ENCODE peak calls at places on chromosomes 1 and 21, in eight cellular contexts. One of them, this sample, is unnamed.

GRCh38 chr21:39085843-39086415 is 97.3 kb downstream of the PSMG1 start:
- DNase-seq in tibial nerve: no peak
- DNase-seq in prostate gland: no peak
- DNase-seq in esophagus muscularis mucosa: no peak
- DNase-seq in testis: no peak
- DNase-seq in uterus: no peak
- DNase-seq in ovary: no peak
- DNase-seq in suprapubic skin: no peak
- DNase-seq in this sample: no peak

GRCh38 chr1:182141040-182141439 is 79.5 kb upstream of the ZNF648 start:
- DNase-seq in tibial nerve: no peak
- DNase-seq in prostate gland: no peak
- DNase-seq in esophagus muscularis mucosa: no peak
- DNase-seq in testis: no peak
- DNase-seq in uterus: no peak
- DNase-seq in ovary: no peak
- DNase-seq in suprapubic skin: no peak
- DNase-seq in this sample: no peak

GRCh38 chr1:244052728-244053312 is 1.7 kb downstream of the ZBTB18 start:
- DNase-seq in tibial nerve: no peak
- DNase-seq in prostate gland: no peak
- DNase-seq in esophagus muscularis mucosa: no peak
- DNase-seq in testis: no peak
- DNase-seq in uterus: no peak
- DNase-seq in ovary: no peak
- DNase-seq in suprapubic skin: no peak
- DNase-seq in this sample: no peak

GRCh38 chr1:2927393-2927792 is 93.9 kb upstream of the ACTRT2 start:
- DNase-seq in tibial nerve: no peak
- DNase-seq in prostate gland: no peak
- DNase-seq in esophagus muscularis mucosa: no peak
- DNase-seq in testis: no peak
- DNase-seq in uterus: no peak
- DNase-seq in ovary: no peak
- DNase-seq in suprapubic skin: no peak
- DNase-seq in this sample: no peak

GRCh38 chr1:218874313-218874712 is 299.4 kb upstream of the LYPLAL1 start:
- DNase-seq in tibial nerve: no peak
- DNase-seq in prostate gland: no peak
- DNase-seq in esophagus muscularis mucosa: no peak
- DNase-seq in testis: no peak
- DNase-seq in uterus: no peak
- DNase-seq in ovary: no peak
- DNase-seq in suprapubic skin: no peak
- DNase-seq in this sample: no peak

GRCh38 chr1:34696230-34696629 is 58.6 kb upstream of the GJB5 start:
- DNase-seq in tibial nerve: no peak
- DNase-seq in prostate gland: no peak
- DNase-seq in esophagus muscularis mucosa: no peak
- DNase-seq in testis: no peak
- DNase-seq in uterus: no peak
- DNase-seq in ovary: no peak
- DNase-seq in suprapubic skin: no peak
- DNase-seq in this sample: no peak

GRCh38 chr1:56709269-56709880 is 64.3 kb downstream of the PRKAA2 start:
- DNase-seq in tibial nerve: no peak
- DNase-seq in prostate gland: peak; percentile 36
- DNase-seq in esophagus muscularis mucosa: no peak
- DNase-seq in testis: no peak
- DNase-seq in uterus: peak; percentile 13
- DNase-seq in ovary: no peak
- DNase-seq in suprapubic skin: no peak
- DNase-seq in this sample: no peak

GRCh38 chr21:45542242-45542666 is at the start of gene SLC19A1:
- DNase-seq in tibial nerve: no peak
- DNase-seq in prostate gland: peak; percentile 49
- DNase-seq in esophagus muscularis mucosa: no peak
- DNase-seq in testis: peak; percentile 67
- DNase-seq in uterus: peak; percentile 33
- DNase-seq in ovary: peak; percentile 83
- DNase-seq in suprapubic skin: peak; percentile 71
- DNase-seq in this sample: no peak

GRCh38 chr1:21663251-21663950 is 5.8 kb downstream of the RAP1GAP start:
- DNase-seq in tibial nerve: no peak
- DNase-seq in prostate gland: no peak
- DNase-seq in esophagus muscularis mucosa: no peak
- DNase-seq in testis: no peak
- DNase-seq in uterus: no peak
- DNase-seq in ovary: no peak
- DNase-seq in suprapubic skin: peak; percentile 59
- DNase-seq in this sample: no peak

GRCh38 chr1:153655333-153655732 is 3.2 kb upstream of the SNAPIN start:
- DNase-seq in tibial nerve: no peak
- DNase-seq in prostate gland: no peak
- DNase-seq in esophagus muscularis mucosa: no peak
- DNase-seq in testis: no peak
- DNase-seq in uterus: no peak
- DNase-seq in ovary: no peak
- DNase-seq in suprapubic skin: peak; percentile 14
- DNase-seq in this sample: no peak

GRCh38 chr1:42014823-42015222 is 96.1 kb upstream of the HIVEP3 start:
- DNase-seq in tibial nerve: no peak
- DNase-seq in prostate gland: no peak
- DNase-seq in esophagus muscularis mucosa: no peak
- DNase-seq in testis: no peak
- DNase-seq in uterus: no peak
- DNase-seq in ovary: no peak
- DNase-seq in suprapubic skin: no peak
- DNase-seq in this sample: no peak

DNA sequence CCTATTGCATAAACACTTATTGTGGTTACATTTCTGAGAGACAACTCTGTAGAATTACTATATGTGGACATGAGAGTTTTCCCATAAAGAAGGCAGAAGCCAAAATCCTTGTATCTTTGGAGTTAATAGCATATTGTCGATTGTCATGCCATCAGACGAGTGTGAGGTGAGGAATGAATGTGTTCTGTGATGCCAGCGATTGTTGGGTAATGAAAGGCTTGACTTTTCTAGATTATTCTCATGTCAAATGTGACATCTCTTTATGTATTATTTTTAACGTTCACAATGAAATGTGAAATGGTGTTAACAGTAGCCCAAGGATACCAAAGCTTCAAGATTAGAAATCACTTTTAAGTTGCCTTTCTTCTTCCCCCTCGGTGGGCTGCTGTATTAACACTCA is 84.9 kb downstream of the C1orf21 start:
- DNase-seq in tibial nerve: no peak
- DNase-seq in prostate gland: no peak
- DNase-seq in esophagus muscularis mucosa: no peak
- DNase-seq in testis: no peak
- DNase-seq in uterus: no peak
- DNase-seq in ovary: no peak
- DNase-seq in suprapubic skin: no peak
- DNase-seq in this sample: no peak
- TF ChIP-seq CTCF in tibial nerve: no peak
- TF ChIP-seq CTCF in prostate gland: no peak
- TF ChIP-seq CTCF in esophagus muscularis mucosa: no peak
- TF ChIP-seq CTCF in testis: no peak
- TF ChIP-seq CTCF in uterus: no peak
- TF ChIP-seq CTCF in ovary: no peak
- TF ChIP-seq CTCF in suprapubic skin: no peak
- TF ChIP-seq CTCF in this sample: no peak

GRCh38 chr1:185317034-185317885 is at the start of gene IVNS1ABP:
- DNase-seq in tibial nerve: peak; percentile 91
- DNase-seq in prostate gland: peak; percentile 95
- DNase-seq in esophagus muscularis mucosa: peak; percentile 99
- DNase-seq in testis: peak; percentile 97
- DNase-seq in uterus: peak; percentile 93
- DNase-seq in ovary: peak; percentile 95
- DNase-seq in suprapubic skin: peak; percentile 97
- DNase-seq in this sample: peak; percentile 90
- TF ChIP-seq POLR2A in tibial nerve: peak; percentile 95
- TF ChIP-seq POLR2A in prostate gland: peak; percentile 99
- TF ChIP-seq POLR2A in esophagus muscularis mucosa: peak; percentile 92
- TF ChIP-seq POLR2A in testis: peak; percentile 54
- TF ChIP-seq POLR2A in uterus: peak; percentile 91
- TF ChIP-seq POLR2A in ovary: peak; percentile 94
- TF ChIP-seq POLR2A in suprapubic skin: peak; percentile 92
- TF ChIP-seq POLR2A in this sample: peak; percentile 99

GRCh38 chr1:204123376-204123775 is 28.5 kb downstream of the ETNK2 start:
- DNase-seq in tibial nerve: no peak
- DNase-seq in prostate gland: no peak
- DNase-seq in esophagus muscularis mucosa: no peak
- DNase-seq in testis: peak; percentile 60
- DNase-seq in uterus: no peak
- DNase-seq in ovary: no peak
- DNase-seq in suprapubic skin: no peak
- DNase-seq in this sample: no peak
- TF ChIP-seq CTCF in tibial nerve: no peak
- TF ChIP-seq CTCF in prostate gland: no peak
- TF ChIP-seq CTCF in esophagus muscularis mucosa: peak; percentile 15
- TF ChIP-seq CTCF in testis: peak; percentile 48
- TF ChIP-seq CTCF in uterus: peak; percentile 10
- TF ChIP-seq CTCF in ovary: no peak
- TF ChIP-seq CTCF in suprapubic skin: no peak
- TF ChIP-seq CTCF in this sample: no peak

GRCh38 chr1:27526569-27527222 is 36.7 kb upstream of the WASF2 start:
- DNase-seq in tibial nerve: no peak
- DNase-seq in prostate gland: no peak
- DNase-seq in esophagus muscularis mucosa: no peak
- DNase-seq in testis: no peak
- DNase-seq in uterus: no peak
- DNase-seq in ovary: no peak
- DNase-seq in suprapubic skin: no peak
- DNase-seq in this sample: no peak
- TF ChIP-seq POLR2A in tibial nerve: no peak
- TF ChIP-seq POLR2A in prostate gland: no peak
- TF ChIP-seq POLR2A in esophagus muscularis mucosa: no peak
- TF ChIP-seq POLR2A in testis: no peak
- TF ChIP-seq POLR2A in uterus: no peak
- TF ChIP-seq POLR2A in ovary: no peak
- TF ChIP-seq POLR2A in suprapubic skin: no peak
- TF ChIP-seq POLR2A in this sample: no peak

GRCh38 chr1:202286622-202287097 is 55.1 kb downstream of the UBE2T start:
- DNase-seq in tibial nerve: no peak
- DNase-seq in prostate gland: no peak
- DNase-seq in esophagus muscularis mucosa: no peak
- DNase-seq in testis: peak; percentile 78
- DNase-seq in uterus: peak; percentile 28
- DNase-seq in ovary: peak; percentile 40
- DNase-seq in suprapubic skin: no peak
- DNase-seq in this sample: no peak
- TF ChIP-seq CTCF in tibial nerve: no peak
- TF ChIP-seq CTCF in prostate gland: no peak
- TF ChIP-seq CTCF in esophagus muscularis mucosa: no peak
- TF ChIP-seq CTCF in testis: no peak
- TF ChIP-seq CTCF in uterus: no peak
- TF ChIP-seq CTCF in ovary: no peak
- TF ChIP-seq CTCF in suprapubic skin: no peak
- TF ChIP-seq CTCF in this sample: no peak

GRCh38 chr1:89635825-89636815 is 3.2 kb downstream of the LRRC8C start:
- DNase-seq in tibial nerve: no peak
- DNase-seq in prostate gland: no peak
- DNase-seq in esophagus muscularis mucosa: no peak
- DNase-seq in testis: no peak
- DNase-seq in uterus: no peak
- DNase-seq in ovary: no peak
- DNase-seq in suprapubic skin: no peak
- DNase-seq in this sample: no peak

GRCh38 chr1:89632213-89633102 is 462 bp upstream of the LRRC8C start:
- DNase-seq in tibial nerve: peak; percentile 57
- DNase-seq in prostate gland: peak; percentile 61
- DNase-seq in esophagus muscularis mucosa: no peak
- DNase-seq in testis: peak; percentile 84
- DNase-seq in uterus: peak; percentile 78
- DNase-seq in ovary: peak; percentile 90
- DNase-seq in suprapubic skin: peak; percentile 90
- DNase-seq in this sample: no peak

GRCh38 chr1:89633103-89633744 is at the start of gene LRRC8C:
- DNase-seq in tibial nerve: no peak
- DNase-seq in prostate gland: peak; percentile 29
- DNase-seq in esophagus muscularis mucosa: no peak
- DNase-seq in testis: peak; percentile 63
- DNase-seq in uterus: peak; percentile 53
- DNase-seq in ovary: peak; percentile 73
- DNase-seq in suprapubic skin: peak; percentile 75
- DNase-seq in this sample: no peak

GRCh38 chr1:89631756-89632155 is 1.2 kb upstream of the LRRC8C start:
- DNase-seq in tibial nerve: no peak
- DNase-seq in prostate gland: no peak
- DNase-seq in esophagus muscularis mucosa: no peak
- DNase-seq in testis: peak; percentile 44
- DNase-seq in uterus: no peak
- DNase-seq in ovary: no peak
- DNase-seq in suprapubic skin: no peak
- DNase-seq in this sample: no peak

GRCh38 chr1:89633745-89634625 is 1.1 kb downstream of the LRRC8C start:
- DNase-seq in tibial nerve: no peak
- DNase-seq in prostate gland: no peak
- DNase-seq in esophagus muscularis mucosa: no peak
- DNase-seq in testis: peak; percentile 50
- DNase-seq in uterus: peak; percentile 44
- DNase-seq in ovary: peak; percentile 45
- DNase-seq in suprapubic skin: no peak
- DNase-seq in this sample: no peak
- TF ChIP-seq POLR2A in tibial nerve: no peak
- TF ChIP-seq POLR2A in prostate gland: no peak
- TF ChIP-seq POLR2A in esophagus muscularis mucosa: no peak
- TF ChIP-seq POLR2A in testis: no peak
- TF ChIP-seq POLR2A in uterus: no peak
- TF ChIP-seq POLR2A in ovary: no peak
- TF ChIP-seq POLR2A in suprapubic skin: no peak
- TF ChIP-seq POLR2A in this sample: no peak